ENCODE peak calls at places on chromosomes 2 and 18, in six cellular contexts. J is A549, U is K562, Z is endothelial cell of umbilical vein, E is HepG2, K is GM12878. M is an unnamed sample.

GRCh38 chr2:23824777-23825212 is 102.1 kb downstream of the ATAD2B start:
- DNase-seq in J (peak), U (peak), Z (peak), E (peak), K (peak), M (peak)

GRCh38 chr2:205766765-205767359 is 84.6 kb downstream of the NRP2 start:
- DNase-seq in J (peak), U (peak), Z (peak), E (peak), K (no peak), M (peak)

GRCh38 chr2:20496069-20496468 is 49.2 kb downstream of the RHOB start:
- DNase-seq in J (peak), U (no peak), Z (no peak), E (peak), K (no peak), M (no peak)

GRCh38 chr18:11752116-11752911 is 63.2 kb downstream of the GNAL start:
- DNase-seq in J (peak), U (no peak), Z (no peak), E (no peak), K (no peak), M (peak)

GRCh38 chr2:42328148-42328833 is 32.7 kb downstream of the COX7A2L start:
- DNase-seq in J (peak), U (no peak), Z (peak), E (no peak), K (no peak), M (peak)

GRCh38 chr18:45197526-45197970 is 417.7 kb upstream of the SLC14A2 start:
- DNase-seq in J (peak), U (no peak), Z (no peak), E (no peak), K (peak), M (peak)

GRCh38 chr2:230671117-230671516 is 41.5 kb upstream of the CAB39 start:
- DNase-seq in J (no peak), U (no peak), Z (no peak), E (no peak), K (no peak), M (no peak)

GRCh38 chr2:181574321-181574720 is 82.6 kb downstream of the CERKL start:
- DNase-seq in J (no peak), U (no peak), Z (no peak), E (no peak), K (no peak), M (no peak)

GRCh38 chr18:42338683-42339082 is 383.6 kb downstream of the PIK3C3 start:
- DNase-seq in J (no peak), U (no peak), Z (no peak), E (peak), K (no peak), M (no peak)

GRCh38 chr2:105812180-105813044 is 67.7 kb downstream of the NCK2 start:
- DNase-seq in J (no peak), U (no peak), Z (peak), E (peak), K (no peak), M (no peak)

GRCh38 chr2:85457877-85458316 is 39.4 kb downstream of the SH2D6 start:
- DNase-seq in J (peak), U (no peak), Z (no peak), E (no peak), K (no peak), M (no peak)

GRCh38 chr2:27369471-27370025 is 590 bp downstream of the EIF2B4 start:
- DNase-seq in J (no peak), U (no peak), Z (no peak), E (no peak), K (no peak), M (peak)

GRCh38 chr2:40317047-40317446 is 134.8 kb downstream of the SLC8A1 start:
- DNase-seq in J (peak), U (no peak), Z (peak), E (no peak), K (no peak), M (no peak)

GRCh38 chr2:221197223-221197622 is 374.9 kb downstream of the EPHA4 start:
- DNase-seq in J (no peak), U (no peak), Z (no peak), E (no peak), K (no peak), M (no peak)

GRCh38 chr2:28320009-28320365 is 72.7 kb upstream of the FOSL2 start:
- DNase-seq in J (no peak), U (no peak), Z (no peak), E (no peak), K (no peak), M (no peak)

GRCh38 chr2:112156152-112156986 is 18.2 kb downstream of the FBLN7 start:
- DNase-seq in J (no peak), U (no peak), Z (no peak), E (peak), K (no peak), M (peak)

GRCh38 chr2:56084117-56084936 is 99.5 kb upstream of the CCDC85A start:
- DNase-seq in J (peak), U (no peak), Z (no peak), E (no peak), K (no peak), M (no peak)

GRCh38 chr2:60104514-60105501 is 448.6 kb downstream of the BCL11A start:
- DNase-seq in J (no peak), U (no peak), Z (no peak), E (no peak), K (no peak), M (peak)

GRCh38 chr2:67259581-67260347 is 137.4 kb upstream of the ETAA1 start:
- DNase-seq in J (peak), U (no peak), Z (peak), E (no peak), K (no peak), M (no peak)

GRCh38 chr18:45981852-45982251 is 14.7 kb upstream of the EPG5 start:
- DNase-seq in J (no peak), U (no peak), Z (no peak), E (no peak), K (no peak), M (no peak)

GRCh38 chr2:12318427-12319057 is 398.2 kb upstream of the TRIB2 start:
- DNase-seq in J (no peak), U (no peak), Z (no peak), E (no peak), K (no peak), M (no peak)

GRCh38 chr18:45171575-45172225 is 443.6 kb upstream of the SLC14A2 start:
- DNase-seq in J (no peak), U (no peak), Z (no peak), E (no peak), K (no peak), M (no peak)

GRCh38 chr18:26471027-26471426 is 77.3 kb downstream of the KCTD1 start:
- DNase-seq in J (peak), U (no peak), Z (no peak), E (no peak), K (no peak), M (no peak)

GRCh38 chr2:239727776-239728600 is 297.2 kb downstream of the NDUFA10 start:
- DNase-seq in J (no peak), U (no peak), Z (no peak), E (no peak), K (no peak), M (no peak)

DNA sequence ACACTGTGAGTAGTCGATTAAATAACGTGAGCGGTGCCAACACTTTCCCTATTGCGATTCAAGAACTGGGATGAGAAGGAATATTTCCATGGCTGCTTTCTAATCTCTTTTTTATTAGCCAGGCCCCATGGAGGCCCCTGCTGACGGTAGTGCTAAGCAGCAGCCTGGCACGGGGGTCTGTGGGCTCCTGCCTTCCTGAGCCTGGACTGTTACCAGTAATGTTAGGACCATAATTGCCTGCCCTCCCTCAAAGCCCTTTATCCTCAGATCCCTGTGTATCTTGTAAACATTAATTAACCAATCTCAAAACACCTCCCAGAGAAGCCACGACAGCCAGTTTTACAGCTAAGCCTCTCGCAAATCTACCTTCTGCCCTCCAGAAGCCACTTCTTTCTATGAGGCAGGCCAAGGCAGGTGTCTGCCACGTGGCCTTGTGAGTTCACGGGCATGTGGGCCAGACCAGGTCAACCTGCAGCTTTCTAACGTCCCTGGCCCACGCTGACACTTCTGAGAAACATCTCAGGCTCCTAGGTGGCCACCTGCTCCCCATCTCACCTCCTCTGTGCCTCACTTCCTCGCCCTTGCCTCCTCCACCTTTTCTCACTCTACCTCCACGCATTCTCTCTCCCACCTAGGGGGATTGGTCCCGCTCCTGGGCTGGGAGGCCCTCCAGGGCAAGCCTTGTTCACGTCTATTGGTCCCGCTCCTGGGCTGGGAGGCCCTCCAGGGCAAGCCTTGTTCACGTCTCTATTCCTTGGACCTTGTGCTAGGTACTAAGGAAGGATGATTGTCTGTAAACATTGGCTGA is 64.4 kb downstream of the EDAR start:
- DNase-seq in J (no peak), U (no peak), Z (no peak), E (no peak), K (no peak), M (no peak)
- TF ChIP-seq MYC in J (no peak), U (no peak), Z (no peak), E (no peak), K (no peak), M (no peak)

DNA sequence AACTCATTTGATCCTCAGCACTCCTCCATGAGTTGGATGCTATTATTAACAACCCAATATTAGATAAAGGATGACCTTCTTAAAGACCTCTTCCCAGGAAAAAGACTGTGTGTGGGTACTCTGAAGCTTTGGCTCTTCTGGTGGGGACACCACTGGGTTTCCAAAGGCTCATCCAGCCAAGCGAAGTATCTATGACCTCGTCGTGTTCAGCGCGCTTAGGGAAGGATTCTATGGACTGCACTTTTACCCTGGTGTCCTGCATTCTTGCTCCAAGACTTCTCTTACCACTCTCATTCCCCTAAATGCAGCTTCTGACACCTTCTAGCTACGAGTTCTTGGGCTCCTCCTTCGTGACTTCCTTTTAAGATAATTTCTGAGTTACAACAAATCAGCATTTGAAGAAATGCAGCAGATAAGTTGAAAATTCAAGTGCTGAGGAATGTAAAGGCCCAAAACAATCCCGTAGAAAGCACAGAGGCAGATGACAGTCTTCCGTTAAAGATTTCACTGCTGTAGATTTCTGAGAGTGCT is 673 bp upstream of the HNMT start:
- DNase-seq in J (no peak), U (no peak), Z (no peak), E (peak), K (no peak), M (no peak)
- H3K4me3 ChIP-seq in J (no peak), U (no peak), Z (peak), E (peak), K (no peak), M (no peak)

DNA sequence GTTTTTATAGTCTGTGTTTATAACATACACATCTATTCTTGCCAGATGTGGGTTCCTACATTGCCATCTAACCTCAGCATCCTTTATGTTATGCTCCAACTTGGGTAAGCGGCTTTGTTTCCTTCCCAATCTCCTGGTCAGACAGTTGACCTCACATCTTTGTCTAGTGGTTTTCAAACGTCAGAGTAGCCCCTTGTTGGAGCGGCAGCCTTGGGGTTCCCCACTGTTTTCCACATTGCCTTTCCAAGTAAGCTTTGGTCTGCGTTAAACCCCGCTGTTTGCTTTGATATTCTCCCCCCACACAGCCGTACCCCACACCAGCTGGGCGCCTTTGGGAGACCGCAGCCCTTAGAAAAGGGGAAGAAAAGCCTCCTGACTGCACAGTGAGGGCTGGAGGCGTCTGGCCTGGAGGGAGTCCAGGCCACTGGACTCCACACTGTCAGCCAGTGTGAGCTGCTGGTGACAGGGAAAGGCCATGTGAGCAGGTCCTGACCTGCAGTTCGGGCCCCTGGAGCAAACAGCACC is 83.3 kb downstream of the MALT1 start:
- DNase-seq in J (no peak), U (no peak), Z (no peak), E (no peak), K (no peak), M (peak)
- TF ChIP-seq MYC in J (no peak), U (no peak), Z (no peak), E (no peak), K (no peak), M (no peak)

GRCh38 chr2:32262105-32262504 is 2.6 kb downstream of the NLRC4 start:
- DNase-seq in J (no peak), U (no peak), Z (no peak), E (no peak), K (no peak), M (peak)

DNA sequence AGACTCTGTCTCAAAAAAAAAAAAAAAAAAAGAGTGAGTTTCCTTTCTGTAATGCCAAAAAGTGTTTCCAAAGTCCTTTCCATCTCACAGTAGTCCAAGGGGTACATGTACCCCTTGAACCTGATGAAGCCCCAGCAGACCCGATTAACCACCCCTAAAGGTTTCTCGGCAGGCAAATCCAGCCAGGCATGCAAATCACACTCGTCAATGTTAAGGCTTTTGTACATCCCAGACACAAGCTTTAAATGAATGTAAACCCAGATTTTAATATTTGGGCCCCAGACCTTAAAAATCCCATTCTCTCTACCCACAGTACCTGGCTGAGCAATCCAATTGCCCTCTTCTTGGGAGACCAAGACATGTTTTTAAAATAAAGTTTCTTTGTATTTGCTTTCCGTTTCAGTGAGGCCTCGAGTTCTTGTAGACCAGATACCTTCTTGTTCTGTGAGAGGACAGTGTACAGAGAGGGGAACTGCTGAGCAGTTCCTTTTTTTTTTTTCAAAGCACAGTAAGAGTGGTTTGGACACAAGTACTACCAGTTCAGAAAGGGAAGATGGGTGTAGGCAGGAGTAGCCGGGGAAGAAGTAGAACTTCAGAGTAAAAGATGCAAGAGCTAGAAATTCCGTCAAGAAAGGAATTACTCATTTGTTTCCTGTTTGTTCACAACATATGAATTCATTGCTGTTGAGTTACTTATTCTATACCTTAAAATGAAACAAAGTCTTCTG is at the start of gene NLRC4:
- DNase-seq in J (no peak), U (no peak), Z (no peak), E (no peak), K (no peak), M (peak)
- H3K4me3 ChIP-seq in J (no peak), U (no peak), Z (no peak), E (peak), K (peak), M (peak)

GRCh38 chr2:192194065-192194865 is 468 bp downstream of the TMEFF2 start:
- DNase-seq in J (no peak), U (no peak), Z (peak), E (no peak), K (no peak), M (no peak)
- TF ChIP-seq MYC in J (no peak), U (no peak), Z (no peak), E (no peak), K (no peak), M (no peak)

M was measured in NB4.